ENCODE peak calls at places on chromosome 7, in eight cellular contexts. K is IMR-90, L is ovary, Z is heart left ventricle, O is spleen, D is uterus, Q is transverse colon, M is stomach. U is an unnamed sample.

GRCh38 chr7:131957338-131958025 is 401.1 kb upstream of the PODXL start:
- DNase-seq in K (no peak), L (no peak), Z (no peak), O (no peak), D (no peak), Q (no peak), M (no peak), U (no peak)

GRCh38 chr7:157670490-157671357 is 333.9 kb downstream of the DNAJB6 start:
- DNase-seq in K (no peak), L (no peak), Z (no peak), O (no peak), D (no peak), Q (peak), M (no peak), U (no peak)

GRCh38 chr7:143015926-143016490 is 10.9 kb downstream of the OR9A2 start:
- DNase-seq in K (no peak), L (no peak), Z (no peak), O (no peak), D (no peak), Q (no peak), M (no peak), U (no peak)

GRCh38 chr7:40014376-40014775 is 64.3 kb downstream of the CDK13 start:
- DNase-seq in K (no peak), L (no peak), Z (no peak), O (no peak), D (no peak), Q (no peak), M (no peak), U (no peak)

GRCh38 chr7:139094596-139094995 is 14.9 kb downstream of the ZC3HAV1 start:
- DNase-seq in K (peak), L (no peak), Z (no peak), O (no peak), D (no peak), Q (no peak), M (no peak), U (no peak)

GRCh38 chr7:111763221-111763791 is 201.0 kb upstream of the IMMP2L start:
- DNase-seq in K (peak), L (no peak), Z (no peak), O (no peak), D (no peak), Q (no peak), M (no peak), U (no peak)

GRCh38 chr7:78151229-78151628 is 352.7 kb downstream of the PHTF2 start:
- DNase-seq in K (peak), L (no peak), Z (no peak), O (no peak), D (peak), Q (no peak), M (no peak), U (no peak)

GRCh38 chr7:28038175-28038855 is 142.3 kb downstream of the JAZF1 start:
- DNase-seq in K (no peak), L (no peak), Z (no peak), O (no peak), D (no peak), Q (no peak), M (no peak), U (no peak)

GRCh38 chr7:105680505-105681187 is 99.4 kb upstream of the EFCAB10 start:
- DNase-seq in K (no peak), L (peak), Z (peak), O (no peak), D (peak), Q (peak), M (no peak), U (no peak)

GRCh38 chr7:92749327-92749730 is 87.0 kb downstream of the CDK6 start:
- DNase-seq in K (peak), L (no peak), Z (no peak), O (no peak), D (no peak), Q (no peak), M (no peak), U (no peak)

GRCh38 chr7:143372070-143372469 is 9.1 kb upstream of the ZYX start:
- DNase-seq in K (no peak), L (no peak), Z (peak), O (peak), D (no peak), Q (peak), M (peak), U (no peak)

GRCh38 chr7:81715984-81716588 is 53.8 kb downstream of the HGF start:
- DNase-seq in K (peak), L (no peak), Z (no peak), O (no peak), D (no peak), Q (no peak), M (no peak), U (no peak)

GRCh38 chr7:2826806-2827205 is 17.3 kb downstream of the GNA12 start:
- DNase-seq in K (no peak), L (no peak), Z (no peak), O (no peak), D (no peak), Q (no peak), M (no peak), U (no peak)

GRCh38 chr7:140059288-140060242 is 3.2 kb downstream of the PARP12 start:
- DNase-seq in K (peak), L (peak), Z (peak), O (no peak), D (peak), Q (peak), M (peak), U (no peak)

GRCh38 chr7:15507235-15507634 is 54.6 kb downstream of the AGMO start:
- DNase-seq in K (no peak), L (no peak), Z (no peak), O (no peak), D (no peak), Q (no peak), M (no peak), U (no peak)

GRCh38 chr7:152501506-152501905 is 65.7 kb upstream of the KMT2C start:
- DNase-seq in K (no peak), L (no peak), Z (no peak), O (peak), D (no peak), Q (no peak), M (no peak), U (no peak)

GRCh38 chr7:24241216-24241615 is 42.8 kb upstream of the NPY start:
- DNase-seq in K (no peak), L (no peak), Z (no peak), O (no peak), D (no peak), Q (no peak), M (no peak), U (no peak)

GRCh38 chr7:137282043-137282442 is 61.5 kb downstream of the PTN start:
- DNase-seq in K (peak), L (no peak), Z (no peak), O (no peak), D (no peak), Q (no peak), M (no peak), U (no peak)

GRCh38 chr7:91082854-91083495 is 181.3 kb upstream of the FZD1 start:
- DNase-seq in K (peak), L (no peak), Z (no peak), O (no peak), D (no peak), Q (no peak), M (no peak), U (no peak)

GRCh38 chr7:94087664-94088352 is 83.7 kb upstream of the BET1 start:
- DNase-seq in K (peak), L (peak), Z (no peak), O (no peak), D (no peak), Q (peak), M (peak), U (peak)

GRCh38 chr7:134804351-134804750 is 24.9 kb downstream of the CALD1 start:
- DNase-seq in K (peak), L (no peak), Z (no peak), O (no peak), D (no peak), Q (no peak), M (no peak), U (no peak)

GRCh38 chr7:22625251-22625650 is 101.7 kb upstream of the IL6 start:
- DNase-seq in K (no peak), L (no peak), Z (no peak), O (no peak), D (no peak), Q (no peak), M (no peak), U (no peak)

GRCh38 chr7:106346678-106347217 is 62.0 kb upstream of the NAMPT start:
- DNase-seq in K (peak), L (no peak), Z (no peak), O (no peak), D (no peak), Q (no peak), M (no peak), U (peak)

GRCh38 chr7:134782121-134782623 is 2.7 kb downstream of the CALD1 start:
- DNase-seq in K (peak), L (no peak), Z (no peak), O (no peak), D (no peak), Q (no peak), M (no peak), U (peak)

GRCh38 chr7:44325181-44325671 is at the start of gene CAMK2B:
- DNase-seq in K (no peak), L (no peak), Z (no peak), O (no peak), D (no peak), Q (no peak), M (no peak), U (no peak)

GRCh38 chr7:29369909-29370488 is 175.4 kb downstream of the CHN2 start:
- DNase-seq in K (no peak), L (no peak), Z (no peak), O (no peak), D (no peak), Q (no peak), M (no peak), U (no peak)

GRCh38 chr7:55081067-55081853 is 62.4 kb downstream of the EGFR start:
- DNase-seq in K (no peak), L (no peak), Z (no peak), O (no peak), D (no peak), Q (no peak), M (no peak), U (no peak)

GRCh38 chr7:149489391-149490024 is 8.1 kb downstream of the ZNF746 start:
- DNase-seq in K (no peak), L (no peak), Z (no peak), O (no peak), D (no peak), Q (no peak), M (no peak), U (no peak)

GRCh38 chr7:105990726-105991465 is 27.8 kb downstream of the CDHR3 start:
- DNase-seq in K (no peak), L (peak), Z (no peak), O (no peak), D (peak), Q (no peak), M (no peak), U (no peak)

GRCh38 chr7:22860784-22861482 is 38.3 kb upstream of the TOMM7 start:
- DNase-seq in K (no peak), L (no peak), Z (no peak), O (no peak), D (no peak), Q (no peak), M (no peak), U (no peak)

GRCh38 chr7:3480197-3480596 is 179.1 kb downstream of the SDK1 start:
- DNase-seq in K (no peak), L (no peak), Z (no peak), O (no peak), D (no peak), Q (no peak), M (no peak), U (no peak)

GRCh38 chr7:69598487-69599148 is 343 bp downstream of the AUTS2 start:
- DNase-seq in K (no peak), L (peak), Z (peak), O (peak), D (no peak), Q (no peak), M (no peak), U (no peak)

GRCh38 chr7:77935652-77936348 is 137.2 kb downstream of the PHTF2 start:
- DNase-seq in K (no peak), L (no peak), Z (no peak), O (no peak), D (no peak), Q (no peak), M (no peak), U (no peak)

GRCh38 chr7:1049801-1050200 is 5.5 kb downstream of the GPR146 start:
- DNase-seq in K (no peak), L (no peak), Z (no peak), O (peak), D (no peak), Q (no peak), M (no peak), U (no peak)

GRCh38 chr7:1046722-1047679 is 2.7 kb downstream of the GPR146 start:
- DNase-seq in K (no peak), L (no peak), Z (no peak), O (peak), D (no peak), Q (peak), M (peak), U (no peak)

GRCh38 chr7:1050956-1051690 is 6.8 kb downstream of the GPR146 start:
- DNase-seq in K (no peak), L (no peak), Z (no peak), O (peak), D (no peak), Q (no peak), M (no peak), U (no peak)

GRCh38 chr7:1050254-1050906 is 6.0 kb downstream of the GPR146 start:
- DNase-seq in K (no peak), L (no peak), Z (no peak), O (peak), D (no peak), Q (no peak), M (no peak), U (no peak)

DNA sequence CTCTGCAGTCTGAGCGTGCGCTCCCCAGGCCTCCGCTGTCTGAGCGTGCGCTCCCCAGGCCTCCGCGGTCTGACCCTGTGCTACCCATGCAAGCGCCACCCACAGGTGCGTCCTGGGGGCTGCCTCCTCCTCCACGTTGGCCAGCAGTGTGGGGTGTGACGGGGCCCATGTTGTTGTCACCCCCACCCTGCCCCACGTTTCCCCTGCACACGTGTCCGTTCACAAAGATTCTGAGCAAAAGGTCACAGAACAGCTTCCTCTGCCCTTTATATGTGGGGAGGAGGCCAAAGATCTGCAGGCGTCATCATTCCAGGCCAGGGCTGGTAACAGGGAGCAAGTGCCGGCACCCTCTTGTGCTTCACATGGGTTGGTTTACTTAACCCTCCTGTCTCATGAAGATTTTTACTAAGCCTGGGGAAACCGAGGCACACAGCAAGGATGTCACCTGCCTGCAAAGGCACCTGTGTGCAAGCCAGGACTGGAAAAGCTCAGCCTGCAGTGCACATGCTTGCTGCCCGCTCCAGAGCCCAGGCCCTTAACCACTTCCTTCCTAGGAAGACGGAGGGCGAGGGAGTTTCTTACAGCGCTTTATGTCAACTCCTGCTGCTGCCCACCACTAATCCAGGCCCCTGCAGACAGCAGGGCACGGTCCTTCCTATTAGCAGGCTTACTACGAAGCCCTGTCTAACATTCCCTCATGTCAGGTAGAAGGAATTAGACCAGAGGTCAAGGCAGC is 4.8 kb downstream of the GPR146 start:
- DNase-seq in K (no peak), L (no peak), Z (no peak), O (peak), D (no peak), Q (no peak), M (no peak), U (no peak)
- TF ChIP-seq POLR2A in K (no peak), L (no peak), Z (no peak), O (no peak), D (no peak), Q (no peak), M (no peak), U (no peak)

GRCh38 chr7:1455241-1455939 is 3.9 kb downstream of the MICALL2 start:
- DNase-seq in K (no peak), L (no peak), Z (peak), O (no peak), D (no peak), Q (peak), M (peak), U (no peak)
- H3K27ac ChIP-seq in K (no peak), L (no peak), Z (peak), O (peak), D (no peak), Q (peak), M (peak), U (no peak)

GRCh38 chr7:128831994-128832879 is 2.0 kb downstream of the FLNC start:
- DNase-seq in K (peak), L (peak), Z (peak), O (peak), D (peak), Q (no peak), M (no peak), U (no peak)

GRCh38 chr7:128829391-128830166 is 627 bp upstream of the FLNC start:
- DNase-seq in K (peak), L (peak), Z (peak), O (no peak), D (peak), Q (no peak), M (peak), U (no peak)

GRCh38 chr7:128830231-128831177 is at the start of gene FLNC:
- DNase-seq in K (peak), L (peak), Z (peak), O (peak), D (peak), Q (peak), M (peak), U (no peak)

GRCh38 chr7:128832880-128833147 is 2.6 kb downstream of the FLNC start:
- DNase-seq in K (no peak), L (no peak), Z (no peak), O (no peak), D (no peak), Q (no peak), M (no peak), U (no peak)

GRCh38 chr7:128831178-128831993 is 1.2 kb downstream of the FLNC start:
- DNase-seq in K (peak), L (peak), Z (peak), O (peak), D (peak), Q (peak), M (no peak), U (no peak)
- TF ChIP-seq POLR2A in K (no peak), L (no peak), Z (peak), O (no peak), D (peak), Q (peak), M (no peak), U (no peak)

DNA sequence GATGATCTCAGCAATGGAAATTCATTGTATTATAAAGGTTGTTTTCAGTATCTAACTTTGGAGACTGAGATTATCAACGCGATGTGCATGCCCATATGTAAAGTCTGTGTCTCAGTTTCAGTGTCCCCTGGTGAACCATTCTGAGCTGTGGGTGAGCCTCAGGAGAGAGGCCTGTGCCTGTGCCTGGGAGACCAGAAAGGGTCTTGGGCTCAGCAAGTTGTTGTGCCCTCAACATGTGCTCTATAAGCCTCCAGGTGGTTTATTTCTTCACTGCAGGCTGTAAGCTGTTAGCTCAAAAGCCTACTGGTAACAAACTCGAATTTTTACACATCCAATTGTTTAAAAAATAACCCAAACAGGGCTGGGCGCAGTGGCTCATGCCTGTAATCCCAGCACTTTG is 151.9 kb downstream of the PKD1L1 start:
- DNase-seq in K (peak), L (no peak), Z (no peak), O (no peak), D (no peak), Q (no peak), M (no peak), U (no peak)
- H3K27ac ChIP-seq in K (peak), L (no peak), Z (no peak), O (no peak), D (no peak), Q (no peak), M (no peak), U (no peak)

GRCh38 chr7:120959929-120960484 is 9.4 kb downstream of the ING3 start:
- DNase-seq in K (no peak), L (no peak), Z (no peak), O (no peak), D (no peak), Q (no peak), M (no peak), U (no peak)
- TF ChIP-seq POLR2A in K (no peak), L (no peak), Z (no peak), O (no peak), D (no peak), Q (no peak), M (no peak), U (no peak)

DNA sequence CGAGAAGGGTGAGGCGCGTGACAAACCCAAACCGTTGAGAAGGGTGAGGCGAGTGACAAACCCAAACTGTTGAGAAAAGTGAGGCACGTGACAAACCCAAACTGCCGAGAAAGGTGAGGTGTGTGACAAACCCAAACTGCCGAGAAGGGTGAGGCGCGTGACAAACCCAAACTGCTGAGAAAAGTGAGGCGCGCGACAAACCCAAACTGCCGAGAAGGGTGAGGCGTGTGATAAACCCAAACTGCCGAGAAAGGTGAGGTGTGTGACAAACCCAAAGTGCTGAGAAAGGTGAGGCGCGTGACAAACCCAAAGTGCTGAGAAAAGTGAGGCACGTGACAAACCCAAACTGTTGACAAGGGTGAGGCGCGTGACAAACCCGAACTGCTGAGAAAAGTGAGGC is 25.0 kb downstream of the ESYT2 start:
- DNase-seq in K (no peak), L (no peak), Z (no peak), O (no peak), D (no peak), Q (no peak), M (no peak), U (no peak)
- H3K27ac ChIP-seq in K (no peak), L (no peak), Z (no peak), O (no peak), D (no peak), Q (no peak), M (no peak), U (no peak)

GRCh38 chr7:95537483-95537882 is 51.7 kb downstream of the ASB4 start:
- DNase-seq in K (no peak), L (no peak), Z (no peak), O (no peak), D (no peak), Q (no peak), M (no peak), U (no peak)
- TF ChIP-seq POLR2A in K (no peak), L (no peak), Z (no peak), O (no peak), D (no peak), Q (no peak), M (no peak), U (no peak)

GRCh38 chr7:7228967-7229366 is 46.6 kb downstream of the C1GALT1 start:
- DNase-seq in K (no peak), L (no peak), Z (no peak), O (no peak), D (no peak), Q (no peak), M (no peak), U (no peak)
- H3K27ac ChIP-seq in K (no peak), L (no peak), Z (no peak), O (no peak), D (no peak), Q (no peak), M (no peak), U (no peak)

GRCh38 chr7:147496209-147496608 is 1094.4 kb upstream of the C7orf33 start:
- DNase-seq in K (no peak), L (no peak), Z (no peak), O (no peak), D (no peak), Q (no peak), M (no peak), U (no peak)
- TF ChIP-seq POLR2A in K (no peak), L (no peak), Z (no peak), O (no peak), D (no peak), Q (no peak), M (no peak), U (no peak)

GRCh38 chr7:97013025-97013424 is 7.7 kb downstream of the DLX6 start:
- DNase-seq in K (no peak), L (no peak), Z (no peak), O (no peak), D (no peak), Q (no peak), M (no peak), U (no peak)

GRCh38 chr7:97012293-97013005 is 7.1 kb downstream of the DLX6 start:
- DNase-seq in K (no peak), L (no peak), Z (no peak), O (no peak), D (no peak), Q (no peak), M (no peak), U (no peak)

GRCh38 chr7:97009753-97010732 is 4.7 kb downstream of the DLX6 start:
- DNase-seq in K (no peak), L (no peak), Z (no peak), O (no peak), D (no peak), Q (no peak), M (no peak), U (no peak)

GRCh38 chr7:97011536-97012292 is 6.4 kb downstream of the DLX6 start:
- DNase-seq in K (no peak), L (no peak), Z (no peak), O (no peak), D (no peak), Q (no peak), M (no peak), U (no peak)

GRCh38 chr7:97011104-97011503 is 5.8 kb downstream of the DLX6 start:
- DNase-seq in K (no peak), L (no peak), Z (no peak), O (no peak), D (no peak), Q (no peak), M (no peak), U (no peak)
- H3K27ac ChIP-seq in K (no peak), L (no peak), Z (no peak), O (no peak), D (no peak), Q (no peak), M (no peak), U (no peak)

U was measured in GM12878.